ENCODE peak calls at places on chromosomes 7 and 10, in ten cellular contexts. R, U, X, O, A, E, P, H, Q and F are unnamed samples.

GRCh38 chr10:108801775-108802516 is 1121.4 kb downstream of the XPNPEP1 start:
- DNase-seq in R (no peak), U (no peak), X (peak; percentile 70), O (peak; percentile 47), A (no peak), E (no peak), P (no peak), H (peak; percentile 5), Q (no peak), F (no peak)

GRCh38 chr10:95260397-95260881 is 30.4 kb downstream of the PDLIM1 start:
- DNase-seq in R (no peak), U (peak; percentile 91), X (peak; percentile 94), O (no peak), A (no peak), E (no peak), P (no peak), H (peak; percentile 86), Q (no peak), F (peak; percentile 81)

GRCh38 chr7:99125505-99125865 is 18.4 kb downstream of the SMURF1 start:
- DNase-seq in R (no peak), U (no peak), X (no peak), O (no peak), A (no peak), E (no peak), P (no peak), H (no peak), Q (no peak), F (no peak)

GRCh38 chr10:116836902-116837513 is 12.3 kb upstream of the ENO4 start:
- DNase-seq in R (no peak), U (peak; percentile 52), X (no peak), O (no peak), A (no peak), E (no peak), P (no peak), H (peak; percentile 54), Q (no peak), F (no peak)

GRCh38 chr10:117348236-117348635 is 27.0 kb downstream of the PDZD8 start:
- DNase-seq in R (no peak), U (no peak), X (no peak), O (no peak), A (no peak), E (no peak), P (no peak), H (no peak), Q (no peak), F (no peak)

GRCh38 chr7:11077816-11078215 is 104.1 kb downstream of the PHF14 start:
- DNase-seq in R (no peak), U (no peak), X (no peak), O (no peak), A (no peak), E (no peak), P (no peak), H (no peak), Q (no peak), F (peak; percentile 3)

GRCh38 chr10:114175667-114176066 is 1.7 kb upstream of the CCDC186 start:
- DNase-seq in R (no peak), U (no peak), X (no peak), O (no peak), A (no peak), E (no peak), P (no peak), H (no peak), Q (no peak), F (no peak)

GRCh38 chr10:34885901-34886300 is 70.8 kb upstream of the PARD3 start:
- DNase-seq in R (no peak), U (no peak), X (no peak), O (no peak), A (no peak), E (no peak), P (no peak), H (no peak), Q (no peak), F (no peak)

GRCh38 chr10:112184379-112184778 is 814 bp upstream of the GPAM start:
- DNase-seq in R (no peak), U (no peak), X (no peak), O (no peak), A (no peak), E (no peak), P (no peak), H (no peak), Q (no peak), F (no peak)

GRCh38 chr7:11706666-11707605 is 125.1 kb downstream of the THSD7A start:
- DNase-seq in R (no peak), U (no peak), X (no peak), O (no peak), A (no peak), E (no peak), P (no peak), H (no peak), Q (no peak), F (no peak)

GRCh38 chr10:94042001-94042813 is 48.5 kb downstream of the PLCE1 start:
- DNase-seq in R (no peak), U (peak; percentile 76), X (peak; percentile 79), O (peak; percentile 18), A (no peak), E (no peak), P (no peak), H (peak; percentile 74), Q (peak; percentile 73), F (no peak)

GRCh38 chr7:155521743-155522398 is 24.5 kb downstream of the CNPY1 start:
- DNase-seq in R (no peak), U (no peak), X (no peak), O (no peak), A (no peak), E (no peak), P (no peak), H (no peak), Q (no peak), F (no peak)

GRCh38 chr10:91163269-91163708 is 57.2 kb upstream of the PCGF5 start:
- DNase-seq in R (peak; percentile 63), U (peak; percentile 63), X (peak; percentile 62), O (no peak), A (peak; percentile 68), E (peak; percentile 73), P (peak; percentile 59), H (peak; percentile 70), Q (no peak), F (no peak)

GRCh38 chr10:91162495-91163268 is 57.8 kb upstream of the PCGF5 start:
- DNase-seq in R (peak; percentile 75), U (peak; percentile 65), X (peak; percentile 40), O (no peak), A (peak; percentile 66), E (peak; percentile 81), P (peak; percentile 81), H (peak; percentile 75), Q (no peak), F (no peak)

GRCh38 chr10:97176226-97176625 is 9.5 kb downstream of the SLIT1 start:
- DNase-seq in R (no peak), U (no peak), X (no peak), O (no peak), A (no peak), E (no peak), P (no peak), H (no peak), Q (no peak), F (no peak)

GRCh38 chr10:14235511-14235910 is 95.2 kb downstream of the FRMD4A start:
- DNase-seq in R (no peak), U (no peak), X (no peak), O (no peak), A (no peak), E (no peak), P (no peak), H (no peak), Q (no peak), F (no peak)

GRCh38 chr10:14241196-14241595 is 89.5 kb downstream of the FRMD4A start:
- DNase-seq in R (no peak), U (no peak), X (no peak), O (no peak), A (no peak), E (no peak), P (no peak), H (no peak), Q (no peak), F (no peak)

GRCh38 chr10:14240253-14241189 is 90.2 kb downstream of the FRMD4A start:
- DNase-seq in R (no peak), U (peak; percentile 9), X (peak; percentile 26), O (no peak), A (no peak), E (no peak), P (no peak), H (no peak), Q (no peak), F (no peak)

DNA sequence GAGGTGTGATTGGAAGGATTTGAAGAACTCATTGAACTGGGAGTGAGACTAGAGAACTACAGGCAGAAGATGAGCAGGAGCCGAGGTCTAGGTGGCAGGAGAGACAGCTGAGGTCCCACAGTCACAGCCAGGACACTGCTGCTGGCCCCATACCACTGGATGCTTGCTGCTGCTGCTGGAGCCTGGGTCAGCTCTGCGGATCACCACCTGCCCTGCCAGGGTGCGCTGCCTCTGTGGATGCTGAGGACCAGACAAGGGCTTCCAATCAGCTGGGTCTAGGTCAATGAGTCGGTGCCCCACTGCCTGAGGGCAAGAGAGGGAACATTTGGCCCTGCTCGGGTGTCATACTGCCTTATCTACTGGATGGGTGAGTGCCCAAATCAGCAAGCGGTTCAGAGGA is 94.4 kb downstream of the FRMD4A start:
- DNase-seq in R (no peak), U (no peak), X (no peak), O (no peak), A (no peak), E (no peak), P (no peak), H (no peak), Q (no peak), F (no peak)
- H3K4me3 ChIP-seq in R (no peak overlapping the region), U (no peak overlapping the region), X (no peak overlapping the region), O (no peak overlapping the region), A (no peak overlapping the region), E (no peak overlapping the region), P (no peak overlapping the region), H (no peak overlapping the region), Q (no peak overlapping the region), F (no peak overlapping the region)

GRCh38 chr7:122463631-122464030 is 159.1 kb upstream of the FEZF1 start:
- DNase-seq in R (no peak), U (no peak), X (no peak), O (no peak), A (no peak), E (no peak), P (no peak), H (no peak), Q (no peak), F (no peak)
- TF ChIP-seq CTCF in R (no peak), U (no peak), X (no peak), O (no peak), A (no peak), E (no peak), P (no peak), H (no peak), Q (no peak), F (no peak)

DNA sequence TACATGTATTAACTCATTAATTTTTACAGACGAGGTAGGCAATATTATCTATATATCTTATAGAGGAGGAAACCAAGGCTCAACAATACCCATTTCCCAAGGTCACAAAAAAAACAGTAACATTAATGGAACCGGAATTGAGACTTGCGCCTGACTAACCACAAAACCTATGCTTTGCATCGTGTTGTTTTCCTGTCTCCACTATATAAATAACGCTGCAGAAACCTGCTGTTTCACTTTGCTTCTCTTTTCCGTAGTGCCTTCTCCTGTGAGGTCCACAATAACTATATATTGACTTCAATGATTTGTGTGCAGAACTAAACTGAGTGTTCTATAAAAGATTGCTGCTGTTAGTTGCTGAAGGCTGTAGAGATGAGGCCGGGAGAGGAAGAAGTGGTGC is 97.7 kb upstream of the RPA3 start:
- DNase-seq in R (no peak), U (no peak), X (no peak), O (no peak), A (no peak), E (no peak), P (no peak), H (no peak), Q (no peak), F (no peak)
- H3K4me3 ChIP-seq in R (no peak overlapping the region), U (no peak overlapping the region), X (no peak overlapping the region), O (no peak overlapping the region), A (no peak overlapping the region), E (no peak overlapping the region), P (no peak overlapping the region), H (no peak overlapping the region), Q (no peak overlapping the region), F (no peak overlapping the region)

GRCh38 chr10:43105793-43106158 is 28.9 kb downstream of the RET start:
- DNase-seq in R (no peak), U (no peak), X (no peak), O (no peak), A (no peak), E (no peak), P (no peak), H (no peak), Q (no peak), F (no peak)
- TF ChIP-seq CTCF in R (no peak), U (no peak), X (no peak), O (no peak), A (no peak), E (no peak), P (no peak), H (no peak), Q (no peak), F (no peak)